ENCODE peak calls at places on chromosomes 11 and 22, in seven cellular contexts. O is left lung, W is psoas muscle, L is A549, Z is OCI-LY7, G is heart right ventricle, V is left ventricle myocardium inferior. H is an unnamed sample. For H3K4me1, the result is how much of the 10 kb centered on the place peaks cover.

GRCh38 chr11:67438121-67438902 is 830 bp upstream of the PTPRCAP start:
- DNase-seq in O (peak), W (no peak), L (no peak), Z (peak), G (no peak), V (no peak), H (no peak)

GRCh38 chr11:11148104-11148509 is 204.9 kb downstream of the CSNK2A3 start:
- DNase-seq in O (peak), W (peak), L (no peak), Z (no peak), G (peak), V (peak), H (peak)

GRCh38 chr11:118050208-118050891 is 26.5 kb upstream of the TMPRSS4 start:
- DNase-seq in O (no peak), W (no peak), L (no peak), Z (no peak), G (no peak), V (no peak), H (no peak)

GRCh38 chr22:20979243-20979809 is 2.8 kb upstream of the LZTR1 start:
- DNase-seq in O (peak), W (peak), L (no peak), Z (no peak), G (peak), V (peak), H (peak)

GRCh38 chr11:72789493-72790131 is 4.2 kb downstream of the STARD10 start:
- DNase-seq in O (no peak), W (no peak), L (no peak), Z (no peak), G (peak), V (peak), H (peak)

GRCh38 chr22:45547016-45547345 is 44.3 kb downstream of the FBLN1 start:
- DNase-seq in O (no peak), W (no peak), L (no peak), Z (no peak), G (no peak), V (no peak), H (no peak)

GRCh38 chr11:29333993-29334780 is 682.6 kb downstream of the KCNA4 start:
- DNase-seq in O (no peak), W (no peak), L (peak), Z (peak), G (no peak), V (no peak), H (peak)

GRCh38 chr22:47775686-47776085 is 1013.2 kb downstream of the TBC1D22A start:
- DNase-seq in O (no peak), W (no peak), L (no peak), Z (no peak), G (no peak), V (no peak), H (no peak)

GRCh38 chr11:46306296-46306853 is 28.9 kb downstream of the CREB3L1 start:
- DNase-seq in O (no peak), W (no peak), L (no peak), Z (no peak), G (no peak), V (no peak), H (no peak)

GRCh38 chr22:19982991-19983578 is 33.5 kb downstream of the ARVCF start:
- DNase-seq in O (peak), W (peak), L (no peak), Z (no peak), G (no peak), V (no peak), H (no peak)

GRCh38 chr11:77619576-77620198 is 17.9 kb downstream of the CLNS1A start:
- DNase-seq in O (no peak), W (no peak), L (peak), Z (peak), G (no peak), V (no peak), H (no peak)

GRCh38 chr22:25881353-25881752 is 139.4 kb downstream of the MYO18B start:
- DNase-seq in O (no peak), W (no peak), L (no peak), Z (no peak), G (no peak), V (no peak), H (no peak)

GRCh38 chr11:556175-556699 is 4.3 kb downstream of the LMNTD2 start:
- DNase-seq in O (no peak), W (no peak), L (no peak), Z (no peak), G (no peak), V (no peak), H (no peak)

GRCh38 chr11:60363542-60364525 is 14.5 kb upstream of the MS4A7 start:
- DNase-seq in O (no peak), W (no peak), L (peak), Z (peak), G (peak), V (no peak), H (peak)

GRCh38 chr22:37164535-37164887 is 14.8 kb upstream of the IL2RB start:
- DNase-seq in O (peak), W (no peak), L (no peak), Z (no peak), G (no peak), V (no peak), H (no peak)

GRCh38 chr11:120034881-120035620 is 102.9 kb downstream of the TRIM29 start:
- DNase-seq in O (no peak), W (no peak), L (no peak), Z (no peak), G (no peak), V (no peak), H (no peak)

GRCh38 chr22:32517488-32517887 is 42.9 kb downstream of the FBXO7 start:
- DNase-seq in O (no peak), W (no peak), L (no peak), Z (no peak), G (no peak), V (no peak), H (no peak)

GRCh38 chr22:45477366-45478107 is 25.1 kb upstream of the FBLN1 start:
- DNase-seq in O (no peak), W (no peak), L (no peak), Z (no peak), G (no peak), V (no peak), H (no peak)

DNA sequence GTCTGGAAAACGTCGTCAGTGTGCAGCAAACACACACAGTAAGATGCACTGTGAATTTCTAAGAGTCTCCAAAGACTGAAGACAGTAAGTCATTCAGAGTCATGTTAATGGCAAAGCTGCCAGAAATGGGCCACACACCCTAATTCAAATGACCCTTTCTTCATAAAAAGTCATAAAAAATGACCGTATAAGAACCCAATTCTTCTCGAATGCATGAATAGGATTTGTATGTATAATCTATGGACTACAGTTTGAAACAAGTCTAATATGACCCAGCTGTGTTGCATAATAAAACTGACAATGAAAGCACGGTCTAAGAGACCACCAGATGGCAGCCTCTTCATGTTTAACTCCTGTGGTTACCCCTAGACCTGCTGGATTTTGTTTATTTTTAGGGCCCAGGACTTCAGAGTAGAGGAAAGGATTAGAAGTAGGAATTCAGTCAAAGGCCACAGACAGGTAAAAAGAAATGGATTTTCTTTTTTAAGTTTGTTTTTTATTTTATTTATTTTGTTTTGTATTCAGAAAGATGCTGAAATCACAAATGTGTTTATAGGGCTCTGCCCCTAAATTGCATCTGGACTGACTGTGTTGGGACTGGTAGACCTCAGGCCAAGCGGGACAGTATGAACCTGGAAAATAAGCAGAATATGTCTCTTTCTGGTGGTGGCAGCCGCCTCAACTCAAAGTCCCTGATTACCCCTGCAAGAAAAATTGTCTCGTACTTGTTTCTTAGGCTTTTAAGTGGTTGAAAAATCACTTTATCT is 32.1 kb upstream of the SLC5A12 start:
- DNase-seq in O (no peak), W (peak), L (peak), Z (peak), G (peak), V (no peak), H (peak)
- TF ChIP-seq CTCF in O (peak), W (peak), L (peak), Z (peak), G (peak), V (peak), H (peak)

GRCh38 chr22:30591191-30591587 is 521 bp downstream of the PES1 start:
- DNase-seq in O (no peak), W (no peak), L (no peak), Z (no peak), G (no peak), V (no peak), H (peak)

GRCh38 chr22:30582051-30582450 is 7.6 kb upstream of the GAL3ST1 start:
- DNase-seq in O (no peak), W (no peak), L (no peak), Z (no peak), G (no peak), V (no peak), H (no peak)

GRCh38 chr22:30584441-30584840 is 7.3 kb downstream of the PES1 start:
- DNase-seq in O (no peak), W (no peak), L (no peak), Z (no peak), G (no peak), V (no peak), H (no peak)

GRCh38 chr22:30582788-30583575 is 8.5 kb upstream of the GAL3ST1 start:
- DNase-seq in O (no peak), W (no peak), L (no peak), Z (no peak), G (no peak), V (no peak), H (no peak)

GRCh38 chr22:30586414-30586813 is 5.3 kb downstream of the PES1 start:
- DNase-seq in O (no peak), W (no peak), L (no peak), Z (no peak), G (no peak), V (no peak), H (no peak)
- H3K4me1 ChIP-seq in O (under half), W (under half), L (under half), Z (under half), G (under half), V (under half), H (under half)

DNA sequence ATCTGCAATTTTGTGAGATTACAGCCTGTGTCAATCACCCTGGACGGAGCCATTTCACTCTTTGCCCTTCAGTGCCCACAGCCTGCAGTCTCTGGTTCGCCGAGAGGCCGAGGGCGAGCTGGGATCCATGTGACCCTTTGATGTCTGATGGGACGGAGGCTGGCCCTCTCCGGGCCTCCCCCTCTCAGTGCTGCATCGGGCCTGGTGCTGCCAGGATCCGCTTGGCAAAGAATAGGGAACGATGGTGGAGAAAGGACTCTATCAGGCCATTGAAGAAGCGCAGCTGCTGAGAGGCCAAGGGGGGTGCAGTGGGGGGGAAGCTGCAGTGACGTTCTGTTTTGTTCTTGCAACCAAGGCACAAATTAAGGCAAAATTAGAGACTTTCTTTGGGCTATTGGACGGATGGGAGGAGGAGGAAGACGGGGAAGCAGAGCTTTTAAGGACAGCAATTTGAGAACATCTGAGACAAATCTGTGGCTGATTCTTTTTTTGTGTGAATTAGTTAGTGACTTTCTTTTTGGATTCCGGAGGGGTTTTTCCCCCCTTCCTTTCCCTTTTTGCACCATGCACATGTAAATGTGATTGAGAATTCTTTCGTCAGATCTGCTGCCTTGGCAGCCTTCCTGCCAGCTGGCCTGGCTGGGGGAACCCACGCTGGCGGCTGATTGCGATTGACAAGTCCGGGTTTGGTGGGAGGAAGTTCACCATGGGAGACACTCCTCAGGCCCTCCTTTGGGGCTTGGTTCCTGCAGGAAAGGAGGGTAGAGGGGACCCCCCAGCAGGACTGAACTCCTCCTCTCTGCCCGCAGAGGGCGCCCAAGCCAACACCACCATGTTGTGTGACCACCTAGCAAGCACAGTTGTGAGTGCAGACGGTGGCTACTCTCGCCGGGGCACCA is 214.5 kb downstream of the NTM start:
- DNase-seq in O (no peak), W (no peak), L (no peak), Z (peak), G (no peak), V (peak), H (no peak)
- TF ChIP-seq CTCF in O (no peak), W (no peak), L (no peak), Z (peak), G (peak), V (peak), H (no peak)

GRCh38 chr22:35721954-35722353 is 4.3 kb downstream of the APOL5 start:
- DNase-seq in O (no peak), W (no peak), L (no peak), Z (no peak), G (no peak), V (no peak), H (no peak)
- H3K4me1 ChIP-seq in O (under half), W (under half), L (under half), Z (under half), G (under half), V (under half), H (under half)

GRCh38 chr11:64457416-64458010 is 98.6 kb downstream of the RPS6KA4 start:
- DNase-seq in O (no peak), W (no peak), L (no peak), Z (no peak), G (no peak), V (no peak), H (no peak)

GRCh38 chr11:64459609-64460008 is 100.6 kb downstream of the RPS6KA4 start:
- DNase-seq in O (no peak), W (no peak), L (no peak), Z (no peak), G (no peak), V (no peak), H (no peak)

GRCh38 chr11:64459016-64459415 is 100.1 kb downstream of the RPS6KA4 start:
- DNase-seq in O (no peak), W (no peak), L (no peak), Z (no peak), G (no peak), V (no peak), H (no peak)

GRCh38 chr11:64455436-64456261 is 96.7 kb downstream of the RPS6KA4 start:
- DNase-seq in O (no peak), W (no peak), L (no peak), Z (no peak), G (no peak), V (no peak), H (no peak)

GRCh38 chr11:64456509-64457320 is 97.8 kb downstream of the RPS6KA4 start:
- DNase-seq in O (no peak), W (no peak), L (no peak), Z (no peak), G (no peak), V (no peak), H (no peak)
- TF ChIP-seq CTCF in O (no peak), W (no peak), L (no peak), Z (no peak), G (no peak), V (no peak), H (no peak)

DNA sequence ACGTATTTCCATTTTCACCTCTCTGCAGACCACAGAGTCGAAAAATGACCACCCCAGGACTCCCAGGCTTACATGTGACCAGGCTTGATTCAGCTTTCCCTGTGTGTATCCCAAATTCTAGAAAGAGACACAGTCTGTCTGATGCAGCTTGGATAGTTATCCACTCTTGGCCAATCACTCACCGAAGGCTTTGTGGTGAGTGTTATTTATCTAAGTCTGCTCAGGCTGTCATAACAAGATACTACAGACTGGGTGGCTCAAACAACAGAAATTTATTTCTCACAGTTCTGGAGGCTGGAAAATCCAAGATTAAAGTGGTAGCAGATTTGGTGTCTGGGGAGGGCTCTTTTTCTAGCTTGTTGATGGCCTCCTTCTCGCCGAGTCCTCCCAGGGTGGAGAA is 63.2 kb downstream of the ZBTB16 start:
- DNase-seq in O (no peak), W (no peak), L (no peak), Z (no peak), G (no peak), V (no peak), H (no peak)
- H3K4me1 ChIP-seq in O (under half), W (half or more), L (under half), Z (under half), G (half or more), V (half or more), H (under half)

DNA sequence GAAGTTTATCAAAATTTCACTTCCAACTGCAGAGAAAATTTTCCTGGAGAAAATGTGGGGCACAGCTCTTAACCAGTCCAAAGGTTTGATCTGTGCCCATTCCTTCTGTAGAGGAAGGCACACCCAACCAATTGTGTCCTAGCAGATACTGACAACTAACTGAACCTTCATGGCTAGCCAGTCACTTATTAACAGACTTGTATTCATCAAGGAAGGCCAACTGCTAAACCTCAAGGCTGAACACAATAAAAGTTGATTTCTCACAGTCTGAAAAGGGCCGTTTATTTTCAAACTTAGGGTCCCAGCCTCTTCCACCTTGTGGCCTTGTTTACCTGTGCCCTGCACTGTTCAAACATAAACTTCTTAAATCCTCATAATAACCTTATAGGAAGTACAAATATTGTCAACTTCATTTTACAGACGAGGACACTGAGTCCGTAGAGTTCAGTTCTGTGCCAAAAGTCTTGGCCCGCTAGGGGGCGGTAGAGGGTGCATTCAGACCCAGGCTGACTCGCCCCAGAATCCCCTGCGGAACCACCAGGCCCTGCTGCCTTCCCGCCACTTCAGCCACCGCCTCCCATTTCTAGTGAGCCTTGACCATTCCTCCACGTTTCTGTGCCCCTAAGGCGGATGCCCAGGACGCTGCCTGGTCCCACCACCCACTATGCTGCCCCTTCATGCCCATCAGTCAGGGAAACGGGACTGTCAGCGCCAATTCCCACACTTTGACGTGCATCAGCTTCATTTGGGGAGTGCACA is 19.3 kb downstream of the SYT13 start:
- DNase-seq in O (no peak), W (no peak), L (no peak), Z (peak), G (no peak), V (no peak), H (no peak)
- TF ChIP-seq CTCF in O (no peak), W (no peak), L (peak), Z (peak), G (peak), V (peak), H (peak)

DNA sequence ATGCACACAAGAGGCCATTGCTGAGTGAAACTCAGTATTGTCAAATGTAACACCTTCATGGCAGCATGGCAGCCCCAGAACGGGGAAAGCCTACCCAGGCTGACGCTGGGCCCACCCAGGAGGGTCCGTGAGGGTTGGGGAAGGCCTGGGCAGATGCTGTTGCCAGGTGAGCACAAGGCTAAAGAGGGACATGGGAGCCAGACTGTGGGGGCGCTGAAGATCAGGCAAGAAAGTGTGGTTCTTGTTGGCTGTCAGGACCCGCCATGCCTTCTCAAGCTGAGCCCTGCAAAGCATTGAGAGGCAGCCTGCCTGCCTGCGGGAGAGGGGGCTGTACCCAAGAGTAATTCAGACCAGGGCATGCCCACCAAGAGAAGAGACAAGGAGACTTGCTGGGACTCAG is 85.0 kb upstream of the PITPNB start:
- DNase-seq in O (no peak), W (no peak), L (no peak), Z (no peak), G (no peak), V (no peak), H (no peak)
- H3K4me1 ChIP-seq in O (under half), W (under half), L (under half), Z (under half), G (under half), V (under half), H (under half)

GRCh38 chr11:61619827-61620226 is 39.0 kb upstream of the SYT7 start:
- DNase-seq in O (no peak), W (no peak), L (no peak), Z (no peak), G (no peak), V (no peak), H (no peak)

GRCh38 chr11:61616443-61616842 is 35.6 kb upstream of the SYT7 start:
- DNase-seq in O (no peak), W (no peak), L (no peak), Z (no peak), G (no peak), V (no peak), H (no peak)

GRCh38 chr11:61613711-61614254 is 32.9 kb upstream of the SYT7 start:
- DNase-seq in O (no peak), W (no peak), L (no peak), Z (no peak), G (no peak), V (no peak), H (no peak)

GRCh38 chr11:61618991-61619390 is 38.1 kb upstream of the SYT7 start:
- DNase-seq in O (no peak), W (no peak), L (no peak), Z (no peak), G (no peak), V (no peak), H (no peak)

GRCh38 chr11:61617515-61617914 is 36.6 kb upstream of the SYT7 start:
- DNase-seq in O (no peak), W (no peak), L (no peak), Z (no peak), G (no peak), V (no peak), H (no peak)
- TF ChIP-seq CTCF in O (no peak), W (no peak), L (no peak), Z (no peak), G (no peak), V (no peak), H (peak)